ENCODE peak calls at places on chromosomes 2 and 18, in six cellular contexts. T, Q, N, X, V and Z are unnamed samples.

GRCh38 chr2:72859831-72860262 is 27.4 kb upstream of the SPR start:
- DNase-seq in Q (peak; percentile 75), X (peak; percentile 57), T (peak; percentile 62), V (peak; percentile 58), N (no peak), Z (peak; percentile 28)

GRCh38 chr18:32770651-32771168 is 2.1 kb downstream of the KLHL14 start:
- DNase-seq in Q (no peak), X (no peak), V (no peak), T (no peak), N (peak; percentile 69), Z (no peak)

GRCh38 chr2:191218292-191218898 is 26.8 kb upstream of the MYO1B start:
- DNase-seq in V (peak; percentile 68), Q (peak; percentile 91), T (no peak), X (peak; percentile 30), N (no peak), Z (no peak)

GRCh38 chr18:50638623-50639398 is 78.9 kb downstream of the MAPK4 start:
- DNase-seq in V (no peak), Q (no peak), T (no peak), X (no peak), N (no peak), Z (no peak)

GRCh38 chr2:231583982-231584381 is 8.7 kb upstream of the TEX44 start:
- DNase-seq in T (no peak), Q (no peak), X (no peak), N (no peak), V (no peak), Z (no peak)

GRCh38 chr2:229339613-229340012 is 68.5 kb upstream of the PID1 start:
- DNase-seq in V (no peak), Q (peak; percentile 17), N (no peak), X (no peak), T (no peak), Z (no peak)

GRCh38 chr2:43021791-43022500 is 204.5 kb downstream of the ZFP36L2 start:
- DNase-seq in Q (no peak), T (peak; percentile 71), V (no peak), X (no peak), N (no peak), Z (peak; percentile 45)

GRCh38 chr2:137769406-137769805 is 194.9 kb upstream of the HNMT start:
- DNase-seq in V (no peak), T (no peak), X (no peak), Q (no peak), N (no peak), Z (no peak)

GRCh38 chr2:61538920-61539559 is 884 bp upstream of the XPO1 start:
- DNase-seq in X (peak; percentile 23), V (peak; percentile 80), T (peak; percentile 34), N (no peak), Q (peak; percentile 43), Z (no peak)

GRCh38 chr2:222598611-222599010 is 57.3 kb downstream of the FARSB start:
- DNase-seq in V (no peak), X (no peak), N (no peak), Q (no peak), T (no peak), Z (no peak)

GRCh38 chr2:191582355-191582754 is 95.6 kb upstream of the NABP1 start:
- DNase-seq in Q (peak; percentile 62), T (no peak), V (no peak), N (no peak), X (no peak), Z (no peak)

GRCh38 chr18:46055841-46056240 is 16.2 kb downstream of the PSTPIP2 start:
- DNase-seq in N (no peak), X (no peak), T (no peak), Q (no peak), V (no peak), Z (no peak)

GRCh38 chr18:32349728-32350395 is 120.8 kb downstream of the GAREM1 start:
- DNase-seq in V (no peak), N (no peak), Q (peak; percentile 6), T (peak; percentile 52), X (no peak), Z (no peak)